ENCODE peak calls at places on chromosomes 12 and 14, in seven cellular contexts. Y is pons; C is fibroblast of gingiva; N is mesendoderm; P is activated CD8-positive, alpha-beta memory T cell treated with anti-CD3 and anti-CD28 coated beads, Interleukin-2, amount 50 U/mL, for 4 hours; I is nucleus accumbens; T is NCI-H226. B is an unnamed sample.

GRCh38 chr12:131258396-131258795 is 304.7 kb downstream of the ADGRD1 start:
- DNase-seq in Y (no peak), P (no peak), N (no peak), C (no peak), I (no peak), T (no peak), B (no peak)

GRCh38 chr14:93994919-93995682 is 2.0 kb upstream of the CCDC197 start:
- DNase-seq in Y (no peak), I (peak), P (peak), C (peak), N (no peak), T (peak), B (peak)

GRCh38 chr12:53076461-53076860 is 2.7 kb downstream of the SPRYD3 start:
- DNase-seq in C (no peak), N (no peak), I (no peak), P (no peak), T (no peak), Y (no peak), B (no peak)

GRCh38 chr14:68340262-68340661 is 452.6 kb downstream of the ZFP36L1 start:
- DNase-seq in Y (no peak), P (no peak), C (no peak), I (no peak), N (no peak), T (no peak), B (no peak)

GRCh38 chr12:49674318-49674985 is 32.8 kb downstream of the FMNL3 start:
- DNase-seq in I (no peak), P (no peak), N (no peak), C (peak), Y (peak), T (no peak), B (no peak)

GRCh38 chr12:38664661-38665269 is 240.6 kb downstream of the CPNE8 start:
- DNase-seq in I (no peak), P (no peak), N (peak), Y (no peak), T (no peak), C (peak), B (peak)

GRCh38 chr12:123126294-123127144 is 24.4 kb downstream of the PITPNM2 start:
- DNase-seq in I (no peak), P (no peak), C (peak), N (peak), T (peak), Y (peak), B (peak)

GRCh38 chr12:124463341-124463861 is 104.0 kb downstream of the NCOR2 start:
- DNase-seq in I (peak), N (no peak), P (no peak), Y (peak), T (no peak), C (no peak), B (no peak)

GRCh38 chr12:62738611-62739010 is 196.3 kb downstream of the PPM1H start:
- DNase-seq in Y (no peak), I (no peak), P (no peak), N (peak), T (peak), C (no peak), B (no peak)

GRCh38 chr12:94644622-94645021 is 5.7 kb downstream of the TMCC3 start:
- DNase-seq in P (no peak), I (no peak), C (peak), T (peak), Y (peak), N (no peak), B (peak)

GRCh38 chr12:13661005-13661887 is 320.2 kb downstream of the GRIN2B start:
- DNase-seq in I (peak), N (peak), T (peak), P (no peak), Y (peak), C (peak), B (peak)

GRCh38 chr12:61646639-61647038 is 613.6 kb upstream of the USP15 start:
- DNase-seq in Y (no peak), N (peak), C (no peak), I (no peak), T (no peak), P (no peak), B (no peak)

GRCh38 chr12:109020750-109021380 is at the start of gene SVOP:
- DNase-seq in I (peak), P (peak), C (peak), N (peak), T (peak), Y (peak), B (peak)

GRCh38 chr14:73324536-73324932 is 87.2 kb downstream of the PAPLN start:
- DNase-seq in N (peak), C (no peak), T (no peak), P (no peak), Y (no peak), I (no peak), B (no peak)

GRCh38 chr14:56189306-56189705 is 71.1 kb downstream of the PELI2 start:
- DNase-seq in C (peak), Y (no peak), N (peak), I (no peak), P (no peak), T (peak), B (peak)

GRCh38 chr12:64092507-64092906 is 129.6 kb downstream of the KICS2 start:
- DNase-seq in P (no peak), Y (no peak), C (no peak), N (no peak), I (no peak), T (no peak), B (no peak)

GRCh38 chr12:31876568-31877424 is 82.4 kb upstream of the RESF1 start:
- DNase-seq in C (no peak), N (peak), I (no peak), P (no peak), Y (peak), T (no peak), B (no peak)

GRCh38 chr14:99513946-99514551 is 32.8 kb downstream of the CCNK start:
- DNase-seq in P (no peak), I (no peak), T (no peak), C (no peak), Y (no peak), N (no peak), B (no peak)